ENCODE peak calls at places on chromosomes 11 and 22, in seven cellular contexts. A is activated CD4-positive, alpha-beta T cell treated with anti-CD3 and anti-CD28 coated beads, Interleukin-2, amount 50 U/mL, for 24 hours; F is type B pancreatic cell; Z is hepatic stellate cell; B is activated T-cell treated with anti-CD3 and anti-CD28 coated beads, Interleukin-2, amount 50 U/mL, for 72 hours; S is IMR-90; D is effector CD4-positive, alpha-beta T cell. R is an unnamed sample.

GRCh38 chr11:77143405-77144020 is 15.5 kb downstream of the MYO7A start:
- DNase-seq in A (no peak), F (no peak), Z (no peak), B (no peak), S (no peak), D (no peak), R (no peak)

GRCh38 chr11:11979487-11980117 is 28.8 kb downstream of the DKK3 start:
- DNase-seq in A (no peak), F (peak), Z (peak), B (no peak), S (peak), D (no peak), R (peak)

GRCh38 chr22:49935561-49935960 is 17.1 kb downstream of the CRELD2 start:
- DNase-seq in A (no peak), F (no peak), Z (no peak), B (no peak), S (no peak), D (no peak), R (no peak)

GRCh38 chr11:13333456-13333957 is 55.9 kb downstream of the BMAL1 start:
- DNase-seq in A (no peak), F (no peak), Z (no peak), B (no peak), S (no peak), D (no peak), R (no peak)

GRCh38 chr22:41001722-41002122 is 50.5 kb downstream of the RBX1 start:
- DNase-seq in A (no peak), F (no peak), Z (no peak), B (no peak), S (peak), D (no peak), R (peak)

GRCh38 chr22:38074181-38075104 is 9.5 kb downstream of the SLC16A8 start:
- DNase-seq in A (no peak), F (peak), Z (no peak), B (no peak), S (peak), D (no peak), R (no peak)

GRCh38 chr22:37485714-37486223 is 415 bp downstream of the MFNG start:
- DNase-seq in A (peak), F (no peak), Z (no peak), B (peak), S (no peak), D (no peak), R (no peak)

GRCh38 chr22:21816787-21817496 is 50.5 kb downstream of the MAPK1 start:
- DNase-seq in A (no peak), F (no peak), Z (peak), B (peak), S (peak), D (peak), R (peak)

GRCh38 chr11:2327032-2327431 is 25.2 kb downstream of the TSPAN32 start:
- DNase-seq in A (no peak), F (peak), Z (no peak), B (no peak), S (no peak), D (no peak), R (no peak)

GRCh38 chr11:76670475-76671235 is at the start of gene LRRC32:
- DNase-seq in A (no peak), F (no peak), Z (no peak), B (peak), S (no peak), D (peak), R (peak)

GRCh38 chr11:108817971-108818370 is 153.1 kb downstream of the DDX10 start:
- DNase-seq in A (no peak), F (no peak), Z (no peak), B (no peak), S (no peak), D (no peak), R (no peak)

GRCh38 chr22:49380828-49381114 is 446.9 kb downstream of the BRD1 start:
- DNase-seq in A (no peak), F (peak), Z (no peak), B (no peak), S (no peak), D (no peak), R (no peak)

GRCh38 chr22:44991218-44991617 is 18.6 kb downstream of the PHF21B start:
- DNase-seq in A (no peak), F (no peak), Z (no peak), B (no peak), S (no peak), D (no peak), R (no peak)